ENCODE peak calls at places on chromosomes 3 and 15, in five cellular contexts. P is IMR-90, Q is mesenchymal stem cell, H is neuronal stem cell, N is H1. Y is an unnamed sample.

GRCh38 chr15:101641894-101642293 is 10.3 kb downstream of the TM2D3 start:
- DNase-seq in P (no peak), Q (peak), H (no peak), N (no peak), Y (no peak)

GRCh38 chr3:53255775-53256703 is at the start of gene TKT:
- DNase-seq in P (peak), Q (peak), H (peak), N (peak), Y (peak)

GRCh38 chr3:59563072-59563605 is 513.3 kb upstream of the CFAP20DC start:
- DNase-seq in P (peak), Q (peak), H (no peak), N (no peak), Y (no peak)

GRCh38 chr15:39191871-39192281 is 389.0 kb upstream of the THBS1 start:
- DNase-seq in P (peak), Q (peak), H (no peak), N (no peak), Y (no peak)

GRCh38 chr3:157201648-157202278 is 41.8 kb upstream of the CCNL1 start:
- DNase-seq in P (peak), Q (peak), H (no peak), N (no peak), Y (no peak)

GRCh38 chr3:172378439-172378838 is 69.8 kb downstream of the GHSR start:
- DNase-seq in P (peak), Q (no peak), H (no peak), N (no peak), Y (no peak)

GRCh38 chr15:48507416-48508065 is 138.0 kb downstream of the FBN1 start:
- DNase-seq in P (peak), Q (peak), H (peak), N (no peak), Y (peak)

GRCh38 chr3:57086201-57086600 is 25.7 kb downstream of the SPATA12 start:
- DNase-seq in P (no peak), Q (no peak), H (no peak), N (no peak), Y (no peak)

GRCh38 chr3:13106308-13106970 is 33.2 kb upstream of the IQSEC1 start:
- DNase-seq in P (no peak), Q (no peak), H (no peak), N (no peak), Y (no peak)

GRCh38 chr15:82571722-82572222 is 31.5 kb upstream of the RPS17 start:
- DNase-seq in P (peak), Q (peak), H (peak), N (peak), Y (peak)

GRCh38 chr15:80778964-80779657 is at the start of gene CEMIP:
- DNase-seq in P (peak), Q (peak), H (peak), N (peak), Y (peak)

GRCh38 chr15:62455441-62455921 is 290.4 kb upstream of the C2CD4B start:
- DNase-seq in P (peak), Q (peak), H (no peak), N (no peak), Y (no peak)

GRCh38 chr15:60407406-60407805 is 9.6 kb upstream of the ANXA2 start:
- DNase-seq in P (peak), Q (peak), H (no peak), N (no peak), Y (no peak)

GRCh38 chr3:122102191-122102935 is 47.2 kb downstream of the CD86 start:
- DNase-seq in P (no peak), Q (no peak), H (no peak), N (no peak), Y (no peak)

GRCh38 chr3:49906004-49906860 is 2.6 kb upstream of the MST1R start:
- DNase-seq in P (peak), Q (peak), H (no peak), N (peak), Y (peak)

GRCh38 chr3:27253391-27253790 is 115.8 kb downstream of the NEK10 start:
- DNase-seq in P (no peak), Q (no peak), H (no peak), N (no peak), Y (no peak)

GRCh38 chr3:39404943-39405686 is 1.4 kb upstream of the RPSA start:
- DNase-seq in P (no peak), Q (no peak), H (no peak), N (peak), Y (peak)

GRCh38 chr15:94476681-94477080 is 245.3 kb downstream of the MCTP2 start:
- DNase-seq in P (no peak), Q (no peak), H (no peak), N (no peak), Y (no peak)

GRCh38 chr3:107897471-107898180 is 193.2 kb downstream of the CD47 start:
- DNase-seq in P (peak), Q (no peak), H (no peak), N (no peak), Y (no peak)

GRCh38 chr3:32484437-32484836 is 18.2 kb downstream of the CMTM6 start:
- DNase-seq in P (no peak), Q (no peak), H (no peak), N (no peak), Y (no peak)

GRCh38 chr3:172709776-172710708 is 825 bp downstream of the NCEH1 start:
- DNase-seq in P (peak), Q (peak), H (no peak), N (peak), Y (peak)

GRCh38 chr15:50280271-50280670 is 14.7 kb upstream of the HDC start:
- DNase-seq in P (no peak), Q (no peak), H (no peak), N (no peak), Y (no peak)

GRCh38 chr3:124845406-124845805 is 41.8 kb downstream of the ITGB5 start:
- DNase-seq in P (peak), Q (peak), H (no peak), N (no peak), Y (no peak)

GRCh38 chr3:42681361-42682038 is 3.8 kb upstream of the KLHL40 start:
- DNase-seq in P (no peak), Q (no peak), H (no peak), N (no peak), Y (no peak)

GRCh38 chr3:163914567-163914966 is 1163.7 kb downstream of the SI start:
- DNase-seq in P (no peak), Q (no peak), H (no peak), N (no peak), Y (no peak)

GRCh38 chr3:171807806-171808205 is 2.5 kb downstream of the PLD1 start:
- DNase-seq in P (no peak), Q (no peak), H (no peak), N (no peak), Y (no peak)

GRCh38 chr3:110234831-110235230 is 836.8 kb upstream of the NECTIN3 start:
- DNase-seq in P (peak), Q (no peak), H (no peak), N (no peak), Y (no peak)

GRCh38 chr15:80450811-80451321 is 46.7 kb downstream of the ARNT2 start:
- DNase-seq in P (no peak), Q (no peak), H (no peak), N (no peak), Y (peak)

GRCh38 chr3:67605377-67605776 is 49.0 kb downstream of the SUCLG2 start:
- DNase-seq in P (peak), Q (peak), H (peak), N (no peak), Y (no peak)

GRCh38 chr3:195803309-195803908 is 8.3 kb downstream of the MUC4 start:
- DNase-seq in P (no peak), Q (no peak), H (no peak), N (no peak), Y (no peak)

GRCh38 chr3:30578479-30578878 is 27.9 kb upstream of the TGFBR2 start:
- DNase-seq in P (peak), Q (peak), H (no peak), N (no peak), Y (no peak)

DNA sequence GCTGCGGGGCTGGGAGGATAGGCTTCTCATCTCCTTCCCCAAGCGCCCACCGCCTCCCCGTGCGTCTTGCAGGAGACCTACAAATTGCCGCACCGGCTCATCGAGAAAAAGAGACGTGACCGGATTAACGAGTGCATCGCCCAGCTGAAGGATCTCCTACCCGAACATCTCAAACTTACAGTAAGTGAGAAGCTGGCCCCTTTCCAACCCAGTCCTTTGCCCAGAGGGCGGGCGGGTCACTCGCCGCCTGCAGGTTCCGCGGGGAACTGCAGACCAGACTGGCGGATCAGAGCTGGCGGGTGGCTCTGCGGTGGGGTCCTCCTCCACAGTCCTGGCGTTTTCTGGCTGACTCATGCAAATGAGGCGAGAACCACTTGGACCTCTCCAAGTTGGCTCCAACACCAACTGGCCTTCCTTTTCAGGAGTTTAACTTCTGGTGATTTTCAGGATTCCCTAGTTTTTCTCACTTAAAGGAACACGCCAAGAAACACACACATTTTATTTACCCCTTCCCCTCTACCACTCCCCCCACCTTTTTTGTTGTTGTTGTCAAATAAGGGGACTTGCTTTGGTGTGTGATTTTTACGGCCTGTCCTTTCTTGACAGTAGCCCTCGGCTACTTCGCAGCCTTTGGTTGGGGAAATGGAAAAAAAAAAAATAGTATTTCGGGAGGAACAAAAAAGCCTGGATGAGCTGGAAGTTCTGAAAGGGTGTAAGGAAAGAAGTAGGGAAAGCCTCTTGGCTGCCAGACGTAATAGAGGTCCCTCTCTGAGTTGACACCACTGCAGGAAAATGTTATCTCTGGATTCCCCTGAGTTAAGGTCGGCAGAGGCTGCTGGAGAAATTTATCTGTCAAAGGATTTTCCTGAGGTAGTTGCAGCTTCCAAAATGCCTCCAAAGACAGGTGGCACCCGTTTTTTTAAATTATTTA is 1.3 kb downstream of the BHLHE40 start:
- DNase-seq in P (peak), Q (peak), H (peak), N (peak), Y (peak)
- H3K14ac ChIP-seq in P (peak), Q (peak), H (no peak), N (no peak), Y (no peak)

GRCh38 chr3:16012086-16012485 is 162.4 kb upstream of the GALNT15 start:
- DNase-seq in P (peak), Q (no peak), H (no peak), N (no peak), Y (no peak)
- H3K4me2 ChIP-seq in P (no peak), Q (no peak), H (no peak), N (no peak), Y (no peak)

GRCh38 chr15:66775127-66776105 is 73.4 kb downstream of the SMAD6 start:
- DNase-seq in P (no peak), Q (no peak), H (no peak), N (no peak), Y (no peak)
- H3K14ac ChIP-seq in P (peak), Q (no peak), H (no peak), N (no peak), Y (no peak)

GRCh38 chr15:37094542-37095196 is 5.7 kb downstream of the MEIS2 start:
- DNase-seq in P (peak), Q (peak), H (peak), N (no peak), Y (no peak)
- H3K4me2 ChIP-seq in P (no peak), Q (peak), H (peak), N (peak), Y (peak)

GRCh38 chr15:98668566-98669308 is 20.4 kb downstream of the IGF1R start:
- DNase-seq in P (peak), Q (peak), H (no peak), N (no peak), Y (no peak)
- H3K14ac ChIP-seq in P (peak), Q (no peak), H (no peak), N (no peak), Y (no peak)

DNA sequence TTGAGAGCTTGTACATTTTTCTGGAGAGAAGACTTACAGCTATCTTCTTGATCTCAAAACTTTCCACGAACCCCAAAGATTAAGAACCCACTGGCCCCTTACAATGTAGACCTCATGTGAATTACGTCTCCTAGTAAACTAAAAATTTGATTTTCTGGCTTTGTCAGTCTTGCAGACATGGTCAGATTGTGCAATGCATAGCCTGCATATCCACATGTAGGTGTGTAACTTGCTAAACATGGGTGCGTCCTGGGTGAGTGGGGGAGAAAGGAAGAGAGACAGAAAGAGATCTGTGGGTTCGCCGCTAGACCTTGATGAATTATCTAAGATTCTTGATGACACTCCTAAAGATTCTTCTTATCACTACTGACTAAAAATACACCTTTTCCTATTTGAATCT is 561.2 kb upstream of the MDFIC2 start:
- DNase-seq in P (no peak), Q (no peak), H (no peak), N (no peak), Y (no peak)
- H3K4me2 ChIP-seq in P (no peak), Q (no peak), H (no peak), N (no peak), Y (no peak)

GRCh38 chr15:64461577-64462162 is 1.3 kb downstream of the ZNF609 start:
- DNase-seq in P (peak), Q (no peak), H (peak), N (no peak), Y (peak)

GRCh38 chr15:64459382-64459781 is 996 bp upstream of the ZNF609 start:
- DNase-seq in P (no peak), Q (no peak), H (no peak), N (no peak), Y (no peak)

GRCh38 chr15:64460737-64461576 is 579 bp downstream of the ZNF609 start:
- DNase-seq in P (peak), Q (peak), H (no peak), N (peak), Y (peak)

GRCh38 chr15:64462492-64462891 is 2.1 kb downstream of the ZNF609 start:
- DNase-seq in P (no peak), Q (no peak), H (no peak), N (no peak), Y (no peak)

DNA sequence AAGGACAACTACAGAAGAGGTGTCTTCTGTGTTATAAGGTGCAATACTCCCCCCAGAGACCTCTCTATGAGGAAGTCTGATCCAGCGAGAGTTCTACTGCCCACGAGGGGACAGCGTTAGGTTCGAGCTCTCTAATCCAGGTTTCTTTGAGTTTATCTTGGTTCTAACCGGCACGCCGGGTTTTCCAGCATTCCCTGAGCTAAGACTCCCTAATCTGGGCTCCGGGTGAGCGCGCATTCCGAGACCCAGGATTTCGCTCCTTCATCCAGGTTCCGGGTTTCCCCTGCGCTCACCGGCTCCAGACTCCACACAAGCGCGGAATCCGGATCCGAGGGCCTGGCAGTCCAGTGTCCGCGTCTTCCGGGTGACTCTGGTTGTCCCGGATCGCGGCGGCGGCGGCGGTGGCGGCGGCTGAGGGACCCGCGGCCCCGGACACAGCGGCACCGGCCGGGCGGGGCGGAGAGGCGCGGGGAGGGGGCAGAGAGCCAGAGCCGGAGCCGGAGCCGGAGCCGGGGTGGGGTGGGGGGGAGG is at the start of gene ZNF609:
- DNase-seq in P (peak), Q (peak), H (peak), N (peak), Y (peak)
- H3K14ac ChIP-seq in P (peak), Q (peak), H (no peak), N (no peak), Y (peak)

GRCh38 chr15:99673118-99673517 is 60.1 kb downstream of the LYSMD4 start:
- DNase-seq in P (no peak), Q (no peak), H (no peak), N (no peak), Y (no peak)

GRCh38 chr15:99674279-99674678 is 59.0 kb downstream of the LYSMD4 start:
- DNase-seq in P (no peak), Q (no peak), H (no peak), N (no peak), Y (no peak)

GRCh38 chr15:99682455-99682854 is 50.8 kb downstream of the LYSMD4 start:
- DNase-seq in P (peak), Q (peak), H (no peak), N (no peak), Y (no peak)

GRCh38 chr15:99683000-99683670 is 50.1 kb downstream of the LYSMD4 start:
- DNase-seq in P (peak), Q (peak), H (no peak), N (no peak), Y (no peak)

DNA sequence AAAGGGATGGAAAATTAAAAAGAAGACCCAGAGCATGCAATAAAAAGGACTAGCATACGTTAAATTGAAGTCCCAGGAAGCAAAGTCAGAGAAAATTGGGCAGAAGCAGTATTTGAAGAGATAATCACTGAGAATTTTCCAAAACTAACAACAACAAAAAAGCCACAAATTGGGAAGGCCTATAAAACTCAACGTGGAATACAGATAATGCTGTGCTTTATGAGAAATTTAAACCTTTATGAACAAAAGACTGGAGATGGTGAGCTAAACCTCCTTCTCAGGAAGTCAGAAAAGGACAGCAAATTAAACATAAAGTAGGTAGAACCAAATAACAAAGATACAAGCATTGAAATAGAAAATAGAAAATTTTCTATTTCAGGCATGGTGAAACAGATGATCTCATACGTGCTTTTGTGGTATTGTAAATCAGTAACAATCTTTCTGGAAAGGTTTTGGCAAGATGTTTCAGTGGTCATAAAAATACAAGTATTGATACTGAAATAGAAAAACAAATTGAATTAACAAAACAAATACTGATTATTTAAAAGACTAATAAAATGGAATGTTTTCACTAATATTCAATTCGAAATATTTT is 55.6 kb downstream of the LYSMD4 start:
- DNase-seq in P (no peak), Q (no peak), H (no peak), N (no peak), Y (no peak)
- H3K4me2 ChIP-seq in P (no peak), Q (no peak), H (no peak), N (no peak), Y (no peak)

DNA sequence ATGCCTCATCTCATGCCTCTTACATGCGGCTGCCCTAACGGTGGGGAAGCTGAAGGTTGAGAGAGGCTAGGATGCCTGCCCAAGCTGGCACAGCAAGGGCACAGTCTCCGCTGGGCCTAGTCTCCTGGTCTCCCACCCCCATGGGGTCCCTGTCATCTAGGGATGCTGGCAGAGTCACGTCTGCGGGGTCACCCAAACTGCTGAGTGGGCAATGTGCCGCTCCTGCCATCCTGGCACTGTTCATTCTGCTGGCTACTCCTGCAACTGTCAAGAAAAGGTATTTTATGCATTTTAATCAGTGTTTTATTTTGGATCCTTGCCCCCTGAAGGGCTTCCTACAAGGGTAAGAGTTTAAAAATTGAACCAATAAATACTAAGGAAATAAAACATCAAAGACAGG is 12.8 kb downstream of the LINGO1 start:
- DNase-seq in P (no peak), Q (no peak), H (no peak), N (no peak), Y (no peak)
- H3K14ac ChIP-seq in P (no peak), Q (peak), H (peak), N (no peak), Y (no peak)

Y was measured in H9.